ENCODE peak calls at places on chromosomes 13 and 19, in six cellular contexts. D is NCI-H2171 treated with DMSO at 0.1 percent for 48 hours, Y is NCI-H446, J is fibroblast of the conjunctiva, P is heart left ventricle, M is non-pigmented ciliary epithelial cell. H is an unnamed sample.

GRCh38 chr19:12994701-12995595 is at the start of gene NFIX:
- DNase-seq in Y (no peak), J (no peak), D (no peak), M (no peak), P (peak; percentile 83), H (peak; percentile 74)

GRCh38 chr19:525029-525428 is 6.5 kb upstream of the CDC34 start:
- DNase-seq in Y (no peak), P (no peak), J (no peak), D (no peak), M (no peak), H (peak; percentile 38)

GRCh38 chr19:2282062-2282861 is at the start of gene PEAK3:
- DNase-seq in D (no peak), P (peak; percentile 93), Y (no peak), M (no peak), J (no peak), H (peak; percentile 66)

GRCh38 chr19:40450664-40451063 is 6.5 kb upstream of the SERTAD3 start:
- DNase-seq in Y (no peak), M (no peak), P (no peak), J (no peak), D (no peak), H (no peak)

GRCh38 chr13:40058757-40059236 is 403.3 kb downstream of the COG6 start:
- DNase-seq in P (no peak), Y (no peak), M (no peak), D (no peak), J (peak; percentile 24), H (no peak)

GRCh38 chr19:3171894-3172679 is 6.5 kb upstream of the S1PR4 start:
- DNase-seq in J (no peak), D (no peak), Y (no peak), M (no peak), P (no peak), H (no peak)

GRCh38 chr13:24254151-24254810 is 55.1 kb upstream of the C1QTNF9 start:
- DNase-seq in M (no peak), D (no peak), J (no peak), Y (no peak), P (no peak), H (no peak)

GRCh38 chr19:28028881-28029280 is 1184.1 kb downstream of the UQCRFS1 start:
- DNase-seq in D (no peak), P (no peak), J (no peak), Y (no peak), M (no peak), H (no peak)

GRCh38 chr19:38663957-38664502 is 16.6 kb downstream of the ACTN4 start:
- DNase-seq in J (no peak), D (no peak), M (no peak), P (peak; percentile 80), Y (no peak), H (no peak)

GRCh38 chr13:99988469-99989375 is 7.1 kb downstream of the ZIC2 start:
- DNase-seq in M (no peak), P (no peak), J (no peak), Y (no peak), D (no peak), H (no peak)